ENCODE peak calls at places on chromosomes 12 and 14, in five cellular contexts. A is IMR-90, J is astrocyte, V is AG04450, N is BE2C. R is an unnamed sample.

GRCh38 chr12:121916719-121917118 is 1.7 kb upstream of the CFAP251 start:
- DNase-seq in N (peak; percentile 49), A (peak; percentile 67), V (no peak), J (no peak), R (peak; percentile 78)

GRCh38 chr12:48489012-48489411 is 6.7 kb downstream of the C12orf54 start:
- DNase-seq in V (peak; percentile 3), A (peak; percentile 48), J (peak; percentile 10), N (no peak), R (peak; percentile 20)

GRCh38 chr14:76086636-76087035 is 65.1 kb upstream of the GPATCH2L start:
- DNase-seq in N (no peak), V (no peak), A (no peak), J (no peak), R (no peak)

GRCh38 chr12:56104815-56105476 is 587 bp downstream of the PA2G4 start:
- DNase-seq in N (peak; percentile 27), A (no peak), V (no peak), J (no peak), R (peak; percentile 42)

GRCh38 chr12:19965196-19966038 is 402.9 kb upstream of the PDE3A start:
- DNase-seq in J (no peak), A (no peak), N (peak; percentile 18), V (no peak), R (no peak)

GRCh38 chr12:24407884-24408283 is 458.4 kb upstream of the SOX5 start:
- DNase-seq in V (no peak), A (no peak), J (no peak), N (no peak), R (peak; percentile 12)

GRCh38 chr14:90721619-90722305 is 94.5 kb downstream of the TTC7B start:
- DNase-seq in N (no peak), J (peak; percentile 69), A (peak; percentile 68), V (no peak), R (no peak)

GRCh38 chr12:109310247-109311125 is 1.4 kb upstream of the FOXN4 start:
- DNase-seq in J (no peak), A (no peak), N (peak; percentile 34), V (no peak), R (no peak)

GRCh38 chr12:59736359-59736758 is 140.5 kb downstream of the SLC16A7 start:
- DNase-seq in N (no peak), A (no peak), J (no peak), V (no peak), R (no peak)

GRCh38 chr12:51798507-51798906 is 50.0 kb downstream of the FIGNL2 start:
- DNase-seq in J (no peak), V (no peak), A (no peak), N (no peak), R (no peak)

GRCh38 chr12:6662602-6662905 is 365 bp downstream of the ING4 start:
- DNase-seq in A (no peak), N (no peak), J (no peak), V (no peak), R (no peak)

GRCh38 chr14:103483600-103483999 is 39.0 kb downstream of the CKB start:
- DNase-seq in V (peak; percentile 80), J (peak; percentile 92), N (no peak), A (peak; percentile 98), R (peak; percentile 76)

GRCh38 chr14:69615471-69616407 is 4.3 kb downstream of the SUSD6 start:
- DNase-seq in A (peak; percentile 84), V (peak; percentile 45), N (no peak), J (peak; percentile 78), R (peak; percentile 91)

GRCh38 chr14:104319489-104320241 is 181.3 kb downstream of the KIF26A start:
- DNase-seq in V (no peak), N (peak; percentile 47), A (no peak), J (no peak), R (no peak)

GRCh38 chr14:70086685-70087379 is 101.9 kb downstream of the SLC8A3 start:
- DNase-seq in V (no peak), J (peak; percentile 12), N (peak; percentile 34), A (peak; percentile 54), R (peak; percentile 81)

GRCh38 chr14:60482743-60483142 is 3.1 kb downstream of the C14orf39 start:
- DNase-seq in J (peak; percentile 42), A (peak; percentile 44), N (no peak), V (no peak), R (peak; percentile 1)

GRCh38 chr14:101174980-101175606 is 271.6 kb upstream of the RTL1 start:
- DNase-seq in V (no peak), N (no peak), A (no peak), J (no peak), R (no peak)

GRCh38 chr12:131530041-131530332 is 180.9 kb upstream of the SFSWAP start:
- DNase-seq in V (no peak), J (no peak), N (no peak), A (no peak), R (no peak)

GRCh38 chr12:88448337-88448944 is 131.8 kb downstream of the KITLG start:
- DNase-seq in V (no peak), J (no peak), N (no peak), A (no peak), R (no peak)

GRCh38 chr14:90426663-90427062 is 29.8 kb downstream of the CALM1 start:
- DNase-seq in N (peak; percentile 71), A (no peak), J (no peak), V (no peak), R (peak; percentile 76)

GRCh38 chr12:38386238-38386985 is 69.8 kb downstream of the ALG10B start:
- DNase-seq in A (no peak), V (no peak), J (no peak), N (no peak), R (peak; percentile 2)

GRCh38 chr14:55271572-55272414 is 572 bp downstream of the FBXO34 start:
- DNase-seq in A (peak; percentile 84), N (peak; percentile 74), J (peak; percentile 74), V (no peak), R (peak; percentile 71)

GRCh38 chr12:117967512-117967911 is 1.3 kb downstream of the KSR2 start:
- DNase-seq in V (no peak), J (no peak), N (no peak), A (no peak), R (no peak)

GRCh38 chr12:74890237-74890599 is 319.4 kb downstream of the KCNC2 start:
- DNase-seq in A (peak; percentile 92), N (no peak), J (peak; percentile 89), V (peak; percentile 53), R (peak; percentile 94)

GRCh38 chr14:74476107-74476506 is 17.0 kb downstream of the NPC2 start:
- DNase-seq in V (no peak), N (no peak), J (no peak), A (no peak), R (no peak)

GRCh38 chr12:51809193-51809592 is 39.3 kb downstream of the FIGNL2 start:
- DNase-seq in A (no peak), N (no peak), J (no peak), V (no peak), R (no peak)

GRCh38 chr14:23299558-23299957 is 3.1 kb downstream of the PPP1R3E start:
- DNase-seq in N (peak; percentile 46), V (no peak), A (peak; percentile 70), J (peak; percentile 39), R (peak; percentile 77)

GRCh38 chr12:120901818-120902217 is 2.3 kb downstream of the SPPL3 start:
- DNase-seq in J (no peak), A (no peak), N (no peak), V (no peak), R (no peak)

GRCh38 chr14:23248601-23249000 is 10.9 kb downstream of the RNF212B start:
- DNase-seq in V (no peak), A (no peak), N (no peak), J (no peak), R (no peak)

GRCh38 chr12:127559349-127560040 is 707.5 kb upstream of the TMEM132C start:
- DNase-seq in A (peak; percentile 94), J (peak; percentile 99), V (peak; percentile 70), N (peak; percentile 11), R (peak; percentile 96)

GRCh38 chr12:86496595-86496994 is 240.4 kb upstream of the MGAT4C start:
- DNase-seq in N (no peak), V (no peak), J (no peak), A (no peak), R (no peak)

GRCh38 chr12:4324366-4324765 is 3.4 kb downstream of the TIGAR start:
- DNase-seq in N (no peak), A (no peak), J (no peak), V (no peak), R (no peak)

GRCh38 chr12:51262758-51263177 is 7.4 kb downstream of the SMAGP start:
- DNase-seq in A (peak; percentile 48), N (peak; percentile 52), J (peak; percentile 33), V (no peak), R (peak; percentile 15)

GRCh38 chr12:24499151-24500146 is 449.5 kb downstream of the BCAT1 start:
- DNase-seq in A (peak; percentile 79), V (no peak), J (peak; percentile 64), N (no peak), R (peak; percentile 90)

DNA sequence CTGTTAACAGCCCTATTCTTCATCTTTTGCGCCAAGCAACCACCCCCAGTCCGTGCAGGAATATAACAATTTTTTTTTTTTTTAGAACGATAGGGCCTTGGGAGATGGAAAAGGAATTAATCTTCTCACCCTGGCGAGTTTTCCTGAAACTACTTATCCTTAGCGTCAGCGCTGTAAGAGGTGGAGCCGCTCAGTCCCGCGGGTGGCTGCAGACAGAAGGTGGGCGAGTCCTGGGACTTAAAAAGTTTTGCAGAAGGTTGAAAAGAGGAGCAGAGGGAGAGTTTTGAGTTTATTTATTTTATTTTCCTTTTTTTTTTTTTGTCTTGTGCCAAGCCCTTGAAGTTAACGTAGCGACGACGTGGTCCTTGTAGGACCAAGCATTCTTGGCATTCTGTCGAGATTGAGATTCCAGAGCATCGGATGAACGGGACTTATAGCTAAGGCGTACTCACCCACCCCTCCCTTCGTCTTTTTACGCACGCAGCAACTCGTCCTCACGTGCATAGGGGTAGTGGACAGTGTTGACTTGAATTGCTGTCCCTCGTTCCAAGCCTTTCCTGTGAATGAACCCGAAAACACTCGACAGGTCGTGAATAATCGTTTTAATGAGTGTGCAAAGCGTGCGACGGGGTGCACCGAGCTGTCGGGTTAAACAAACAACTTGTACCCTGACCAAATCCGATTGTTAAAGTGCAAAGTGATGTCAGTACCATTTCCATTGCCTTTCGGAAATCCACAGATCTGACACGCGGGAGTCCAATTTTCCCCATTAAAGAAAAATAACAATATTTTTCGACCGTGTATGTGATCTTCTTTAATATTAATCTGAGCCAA is 11.4 kb downstream of the FOXG1 start:
- DNase-seq in J (no peak), V (no peak), A (no peak), N (no peak), R (no peak)
- H3K4me3 ChIP-seq in J (peak overlapping the region; percentile 8), V (no peak overlapping the region), A (no peak overlapping the region), N (no peak overlapping the region), R (no peak overlapping the region)

DNA sequence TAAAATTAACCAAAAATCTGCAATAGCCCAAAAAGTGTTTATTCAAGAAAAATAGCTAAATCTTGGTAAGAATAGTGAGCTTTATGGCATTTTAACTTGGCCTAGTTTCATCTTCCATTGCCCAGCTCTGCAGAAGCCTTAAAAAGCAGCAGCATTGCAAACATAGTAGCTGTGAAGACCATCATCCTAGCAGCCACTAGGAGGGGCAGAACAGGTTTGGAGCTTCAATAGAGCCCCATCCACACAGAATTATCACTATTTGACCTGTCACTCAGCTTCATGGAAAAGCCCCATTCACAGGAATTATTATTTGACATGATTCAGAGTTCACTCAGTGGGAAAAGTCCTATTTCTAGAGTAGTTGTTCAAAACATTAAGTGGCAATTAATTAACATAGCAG is 7.3 kb downstream of the CLEC14A start:
- DNase-seq in A (no peak), J (no peak), V (no peak), N (peak; percentile 21), R (peak; percentile 38)
- TF ChIP-seq CTCF in A (peak; percentile 6), J (no peak), V (peak; percentile 31), N (peak; percentile 64), R (peak; percentile 61)

GRCh38 chr12:113756609-113757008 is 209.5 kb downstream of the RBM19 start:
- DNase-seq in N (no peak), J (no peak), A (no peak), V (no peak), R (no peak)
- H3K4me3 ChIP-seq in N (no peak overlapping the region), J (no peak overlapping the region), A (no peak overlapping the region), V (no peak overlapping the region), R (no peak overlapping the region)

GRCh38 chr12:16844875-16845274 is 238.9 kb upstream of the LMO3 start:
- DNase-seq in J (no peak), A (no peak), N (no peak), V (no peak), R (no peak)
- TF ChIP-seq CTCF in J (no peak), A (no peak), N (peak; percentile 25), V (no peak), R (no peak)

R was measured in choroid plexus epithelial cell.